ENCODE peak calls at places on chromosome 21, in four cellular contexts. U is WTC11, A is HepG2, V is K562. F is an unnamed sample.

GRCh38 chr21:43598416-43599120 is 60.7 kb downstream of the HSF2BP start:
- DNase-seq in U (no peak), V (no peak), A (no peak), F (no peak)

GRCh38 chr21:44425307-44425894 is 29.9 kb upstream of the LRRC3 start:
- DNase-seq in V (no peak), A (no peak), U (peak), F (no peak)

GRCh38 chr21:16533692-16534407 is 804.1 kb downstream of the USP25 start:
- DNase-seq in U (no peak), V (no peak), A (no peak), F (no peak)

GRCh38 chr21:43829161-43829560 is 35.9 kb upstream of the AGPAT3 start:
- DNase-seq in U (no peak), V (no peak), A (no peak), F (no peak)

GRCh38 chr21:37565530-37566223 is 199.1 kb downstream of the DYRK1A start:
- DNase-seq in U (no peak), A (peak), V (no peak), F (no peak)

GRCh38 chr21:31768720-31769119 is 36.8 kb upstream of the SCAF4 start:
- DNase-seq in A (no peak), V (no peak), U (no peak), F (no peak)

GRCh38 chr21:34008618-34009017 is 64.8 kb upstream of the MRPS6 start:
- DNase-seq in V (no peak), A (no peak), U (no peak), F (no peak)

GRCh38 chr21:43696214-43696613 is 22.7 kb upstream of the PDXK start:
- DNase-seq in A (no peak), U (no peak), V (no peak), F (no peak)

DNA sequence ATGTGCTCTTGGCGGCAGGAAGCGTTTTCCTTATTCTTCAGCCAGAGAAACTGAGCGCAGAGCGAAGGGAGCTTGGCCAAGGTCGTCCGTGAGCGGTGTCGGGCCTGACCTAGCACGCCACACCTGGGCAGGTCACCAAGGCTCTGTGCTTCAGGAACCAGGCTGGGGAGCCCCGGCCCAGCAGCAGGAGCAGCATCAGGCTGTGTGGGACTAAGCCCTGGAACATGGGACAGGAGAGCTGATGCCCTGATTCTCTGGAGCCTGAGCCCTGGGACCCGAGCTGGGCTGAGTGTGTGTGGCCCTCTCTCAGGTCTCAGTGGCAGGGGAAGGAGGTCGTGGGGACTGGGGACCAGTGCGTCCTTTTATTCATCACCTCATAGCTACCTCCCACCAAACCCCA is 65.2 kb upstream of the ABCG1 start:
- DNase-seq in V (no peak), A (no peak), U (no peak), F (no peak)
- TF ChIP-seq ELF4 in V (no peak), A (no peak), U (no peak), F (no peak)

GRCh38 chr21:39041815-39042214 is 141.4 kb downstream of the PSMG1 start:
- DNase-seq in U (no peak), A (no peak), V (no peak), F (no peak)
- TF ChIP-seq ELF4 in U (no peak), A (no peak), V (no peak), F (no peak)

GRCh38 chr21:45974073-45975016 is 7.2 kb upstream of the COL6A1 start:
- DNase-seq in V (peak), A (no peak), U (peak), F (peak)

GRCh38 chr21:45976666-45977335 is 4.8 kb upstream of the COL6A1 start:
- DNase-seq in A (no peak), U (no peak), V (no peak), F (no peak)

GRCh38 chr21:45973475-45974072 is 8.0 kb upstream of the COL6A1 start:
- DNase-seq in U (peak), V (peak), A (peak), F (peak)

GRCh38 chr21:45972716-45973474 is 8.7 kb upstream of the COL6A1 start:
- DNase-seq in U (no peak), V (no peak), A (no peak), F (no peak)

DNA sequence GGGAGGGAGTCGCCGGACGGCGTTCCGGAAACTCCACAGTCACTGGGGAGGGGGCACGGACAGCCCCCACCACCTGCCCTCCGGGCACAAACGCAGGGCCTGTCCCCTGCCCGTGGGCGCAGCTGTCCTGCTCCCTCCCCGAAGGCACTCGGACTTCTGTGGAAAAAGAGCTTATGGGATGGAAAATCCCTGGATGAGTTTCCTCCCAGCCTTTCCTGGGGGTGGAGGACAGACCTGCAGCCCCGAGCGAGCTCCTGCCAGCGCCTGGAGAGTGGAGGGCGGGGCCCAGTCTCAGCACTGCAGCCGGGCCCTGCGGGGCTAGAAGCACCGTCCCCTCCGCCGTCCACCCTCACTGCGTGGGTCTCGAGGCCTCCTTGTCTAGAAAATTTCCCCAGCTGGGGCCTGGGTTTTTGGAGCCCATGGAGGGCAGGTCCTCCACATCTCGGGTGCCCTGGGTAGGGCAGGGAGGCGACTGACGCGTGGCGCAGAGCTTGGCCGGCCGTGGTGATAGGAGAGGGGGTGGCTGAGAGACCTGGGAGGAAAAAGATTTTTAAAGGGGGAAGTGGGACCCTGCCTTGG is 6.5 kb upstream of the COL6A1 start:
- DNase-seq in A (no peak), V (no peak), U (peak), F (no peak)
- TF ChIP-seq ELF4 in A (no peak), V (no peak), U (no peak), F (no peak)

GRCh38 chr21:41973861-41974751 is 20.3 kb upstream of the C2CD2 start:
- DNase-seq in U (no peak), A (peak), V (peak), F (peak)
- TF ChIP-seq ELF4 in U (no peak), A (no peak), V (no peak), F (no peak)

DNA sequence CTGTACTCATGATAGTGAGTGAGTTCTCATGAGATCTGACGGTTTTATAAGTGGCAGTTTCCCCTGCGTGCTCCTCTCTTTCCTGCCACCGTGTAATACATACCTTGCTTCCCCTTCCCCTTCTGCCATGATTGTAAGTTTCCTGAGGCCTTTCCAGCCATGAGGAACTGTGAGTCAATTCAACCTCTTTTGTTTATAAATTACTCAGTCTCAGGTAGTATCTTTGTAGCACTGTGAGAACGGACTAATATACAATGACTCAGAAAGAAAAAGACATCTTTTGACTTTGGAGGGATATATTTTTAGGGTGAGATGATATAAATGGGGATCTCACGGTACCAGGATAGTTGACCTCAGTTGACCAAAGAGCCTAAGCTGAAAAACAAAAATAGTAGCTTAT is 74.7 kb upstream of the BACH1 start:
- DNase-seq in V (no peak), A (no peak), U (no peak), F (no peak)
- TF ChIP-seq ELF4 in V (no peak), A (no peak), U (no peak), F (no peak)

DNA sequence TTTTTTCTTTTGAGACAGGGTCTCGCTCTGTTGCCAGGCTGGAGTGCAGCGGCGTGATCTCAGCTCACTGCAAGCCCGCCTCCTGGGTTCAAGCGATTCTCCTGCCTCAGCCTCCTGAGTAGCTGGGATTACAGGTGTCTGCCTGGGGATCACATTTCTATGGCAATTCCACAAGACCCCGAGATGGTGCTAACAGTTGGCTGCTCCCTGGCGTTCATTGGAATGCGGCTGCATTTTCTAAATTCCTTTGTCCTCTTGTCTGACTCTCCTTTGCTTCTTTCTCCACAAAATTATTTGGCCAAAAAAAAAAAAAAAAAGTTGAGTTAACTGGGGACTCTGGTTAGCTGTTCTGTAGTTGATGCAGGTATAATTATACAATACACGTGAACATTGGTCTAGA is 176.4 kb downstream of the ETS2 start:
- DNase-seq in U (peak), A (peak), V (no peak), F (no peak)
- TF ChIP-seq ELF4 in U (no peak), A (no peak), V (no peak), F (no peak)

GRCh38 chr21:32795376-32795775 is 23.8 kb upstream of the PAXBP1 start:
- DNase-seq in V (no peak), A (no peak), U (no peak), F (no peak)

GRCh38 chr21:32797679-32798078 is 26.1 kb upstream of the PAXBP1 start:
- DNase-seq in V (no peak), A (no peak), U (no peak), F (no peak)

GRCh38 chr21:32800056-32800455 is 28.5 kb upstream of the PAXBP1 start:
- DNase-seq in V (no peak), A (no peak), U (no peak), F (no peak)

GRCh38 chr21:32794643-32795042 is 23.1 kb upstream of the PAXBP1 start:
- DNase-seq in U (no peak), A (peak), V (no peak), F (no peak)

DNA sequence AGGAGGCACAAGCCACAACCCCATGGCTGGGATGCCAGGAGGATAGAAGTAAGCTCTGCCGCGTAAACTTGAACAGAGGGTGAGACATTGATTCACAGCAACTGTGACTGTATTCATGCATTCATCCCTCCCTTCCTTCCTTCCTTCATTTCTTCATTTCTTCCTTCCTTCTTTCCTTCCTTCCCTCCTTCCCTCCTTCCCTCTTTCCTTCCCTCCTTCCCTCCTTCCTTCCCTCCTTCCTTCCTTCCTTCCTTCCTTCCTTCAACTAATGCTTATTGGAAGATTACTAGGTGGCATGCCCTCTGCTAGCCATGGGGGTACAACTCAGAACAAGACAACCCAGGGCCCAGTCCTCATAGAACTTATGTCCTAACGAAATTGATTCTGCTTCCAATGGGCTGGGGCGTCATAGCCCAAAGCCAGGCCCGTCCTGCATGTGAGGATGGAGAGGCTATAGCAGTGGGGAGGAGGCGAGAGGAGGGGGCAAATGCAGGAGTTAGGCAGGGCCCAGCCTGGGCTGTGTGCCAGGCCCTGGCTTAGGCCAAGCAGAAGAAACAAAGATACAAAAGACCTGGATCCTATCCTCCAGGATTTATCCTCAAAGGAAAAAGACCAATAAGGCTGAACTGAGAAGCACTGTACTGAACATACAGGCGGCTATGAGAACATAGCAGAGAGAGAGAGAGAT is 24.4 kb upstream of the PAXBP1 start:
- DNase-seq in U (no peak), V (no peak), A (no peak), F (no peak)
- TF ChIP-seq ELF4 in U (no peak), V (no peak), A (no peak), F (no peak)

GRCh38 chr21:36113647-36114428 is 21.0 kb upstream of the CBR3 start:
- DNase-seq in V (no peak), A (peak), U (no peak), F (no peak)
- TF ChIP-seq ELF4 in V (no peak), A (no peak), U (no peak), F (no peak)

GRCh38 chr21:14691924-14692323 is 145.8 kb upstream of the SAMSN1 start:
- DNase-seq in A (no peak), V (no peak), U (no peak), F (no peak)

GRCh38 chr21:14687277-14687642 is 141.1 kb upstream of the SAMSN1 start:
- DNase-seq in U (no peak), V (no peak), A (no peak), F (no peak)

GRCh38 chr21:14693997-14694396 is 147.9 kb upstream of the SAMSN1 start:
- DNase-seq in U (no peak), A (no peak), V (peak), F (no peak)

GRCh38 chr21:14688412-14688811 is 142.3 kb upstream of the SAMSN1 start:
- DNase-seq in U (no peak), A (no peak), V (no peak), F (no peak)

GRCh38 chr21:14690886-14691285 is 144.8 kb upstream of the SAMSN1 start:
- DNase-seq in U (no peak), A (no peak), V (no peak), F (no peak)
- TF ChIP-seq ELF4 in U (no peak), A (no peak), V (no peak), F (no peak)

DNA sequence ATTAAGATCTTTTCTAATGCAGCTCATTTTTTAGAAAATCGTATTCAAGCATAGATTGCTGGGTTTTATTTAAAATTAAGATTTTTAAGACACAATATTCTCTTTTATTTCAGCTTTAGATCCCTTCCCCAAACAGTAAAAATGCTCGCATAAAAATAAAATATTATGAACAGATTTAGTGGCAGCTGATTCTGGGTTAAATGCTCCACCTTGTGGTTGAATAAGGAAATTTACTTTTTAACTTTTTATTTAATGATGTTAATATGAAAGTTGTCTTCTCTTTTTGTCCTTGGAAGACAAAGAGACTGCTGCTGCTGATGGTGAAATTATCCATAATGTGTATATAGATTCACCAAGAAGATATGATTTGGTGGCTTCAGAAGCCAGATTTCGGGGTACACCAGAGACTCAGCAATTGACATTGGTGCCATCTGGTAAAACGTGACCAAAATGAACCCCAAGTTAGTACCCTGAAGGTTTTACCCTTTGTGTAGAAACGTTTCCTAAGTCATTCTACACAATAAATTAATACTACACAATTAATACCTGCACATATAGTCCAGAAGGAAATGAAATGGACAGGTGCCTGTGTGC is 128.0 kb downstream of the ADAMTS1 start:
- DNase-seq in V (peak), A (no peak), U (no peak), F (no peak)
- TF ChIP-seq ELF4 in V (no peak), A (no peak), U (no peak), F (no peak)

F was measured in HEK293T.